ENCODE peak calls at places on chromosomes 13 and 19, in six cellular contexts. One of them, this sample, is unnamed.
A peak's percentile ranks its signal among the peaks of the same experiment; 100 is the strongest.

GRCh38 chr19:1616396-1616795 is 11.1 kb upstream of the UQCR11 start:
- DNase-seq in neuronal stem cell: no peak
- DNase-seq in left ventricle myocardium inferior: no peak
- DNase-seq in Peyer's patch: no peak
- DNase-seq in thoracic aorta: no peak
- DNase-seq in heart left ventricle: no peak
- DNase-seq in this sample: no peak

GRCh38 chr13:71290963-71291937 is 575.8 kb downstream of the DACH1 start:
- DNase-seq in neuronal stem cell: no peak
- DNase-seq in left ventricle myocardium inferior: no peak
- DNase-seq in Peyer's patch: no peak
- DNase-seq in thoracic aorta: no peak
- DNase-seq in heart left ventricle: peak; percentile 52
- DNase-seq in this sample: no peak

GRCh38 chr19:8988204-8988603 is 22.0 kb downstream of the MUC16 start:
- DNase-seq in neuronal stem cell: no peak
- DNase-seq in left ventricle myocardium inferior: no peak
- DNase-seq in Peyer's patch: no peak
- DNase-seq in thoracic aorta: no peak
- DNase-seq in heart left ventricle: no peak
- DNase-seq in this sample: peak; percentile 14

GRCh38 chr19:34171539-34171876 is 796 bp upstream of the LSM14A start:
- DNase-seq in neuronal stem cell: no peak
- DNase-seq in left ventricle myocardium inferior: no peak
- DNase-seq in Peyer's patch: no peak
- DNase-seq in thoracic aorta: no peak
- DNase-seq in heart left ventricle: no peak
- DNase-seq in this sample: no peak

GRCh38 chr19:51019544-51019925 is at the start of gene KLK10:
- DNase-seq in neuronal stem cell: no peak
- DNase-seq in left ventricle myocardium inferior: no peak
- DNase-seq in Peyer's patch: no peak
- DNase-seq in thoracic aorta: no peak
- DNase-seq in heart left ventricle: no peak
- DNase-seq in this sample: no peak

GRCh38 chr19:39858541-39858940 is 12.4 kb upstream of the FBL start:
- DNase-seq in neuronal stem cell: no peak
- DNase-seq in left ventricle myocardium inferior: peak; percentile 64
- DNase-seq in Peyer's patch: no peak
- DNase-seq in thoracic aorta: no peak
- DNase-seq in heart left ventricle: no peak
- DNase-seq in this sample: no peak

GRCh38 chr19:11256189-11256588 is 6.1 kb downstream of the DOCK6 start:
- DNase-seq in neuronal stem cell: no peak
- DNase-seq in left ventricle myocardium inferior: peak; percentile 71
- DNase-seq in Peyer's patch: no peak
- DNase-seq in thoracic aorta: no peak
- DNase-seq in heart left ventricle: peak; percentile 80
- DNase-seq in this sample: no peak

GRCh38 chr19:43300206-43300605 is 30.9 kb upstream of the PSG9 start:
- DNase-seq in neuronal stem cell: no peak
- DNase-seq in left ventricle myocardium inferior: no peak
- DNase-seq in Peyer's patch: no peak
- DNase-seq in thoracic aorta: no peak
- DNase-seq in heart left ventricle: no peak
- DNase-seq in this sample: no peak

GRCh38 chr19:2308114-2308556 is at the start of gene LINGO3:
- DNase-seq in neuronal stem cell: no peak
- DNase-seq in left ventricle myocardium inferior: no peak
- DNase-seq in Peyer's patch: no peak
- DNase-seq in thoracic aorta: no peak
- DNase-seq in heart left ventricle: no peak
- DNase-seq in this sample: no peak

GRCh38 chr13:97130201-97130600 is 91.9 kb upstream of the MBNL2 start:
- DNase-seq in neuronal stem cell: no peak
- DNase-seq in left ventricle myocardium inferior: no peak
- DNase-seq in Peyer's patch: no peak
- DNase-seq in thoracic aorta: no peak
- DNase-seq in heart left ventricle: no peak
- DNase-seq in this sample: no peak

GRCh38 chr19:15129856-15130580 is 22.8 kb downstream of the SYDE1 start:
- DNase-seq in neuronal stem cell: no peak
- DNase-seq in left ventricle myocardium inferior: no peak
- DNase-seq in Peyer's patch: no peak
- DNase-seq in thoracic aorta: no peak
- DNase-seq in heart left ventricle: no peak
- DNase-seq in this sample: no peak

GRCh38 chr19:18230941-18231734 is 4.9 kb upstream of the PDE4C start:
- DNase-seq in neuronal stem cell: no peak
- DNase-seq in left ventricle myocardium inferior: no peak
- DNase-seq in Peyer's patch: no peak
- DNase-seq in thoracic aorta: no peak
- DNase-seq in heart left ventricle: no peak
- DNase-seq in this sample: no peak

GRCh38 chr13:32211788-32212187 is 103.4 kb downstream of the ZAR1L start:
- DNase-seq in neuronal stem cell: no peak
- DNase-seq in left ventricle myocardium inferior: no peak
- DNase-seq in Peyer's patch: no peak
- DNase-seq in thoracic aorta: no peak
- DNase-seq in heart left ventricle: peak; percentile 31
- DNase-seq in this sample: no peak

GRCh38 chr19:16026756-16027155 is 49.5 kb upstream of the TPM4 start:
- DNase-seq in neuronal stem cell: no peak
- DNase-seq in left ventricle myocardium inferior: no peak
- DNase-seq in Peyer's patch: no peak
- DNase-seq in thoracic aorta: no peak
- DNase-seq in heart left ventricle: no peak
- DNase-seq in this sample: no peak

GRCh38 chr19:4352701-4353121 is 9.3 kb downstream of the MPND start:
- DNase-seq in neuronal stem cell: peak; percentile 72
- DNase-seq in left ventricle myocardium inferior: no peak
- DNase-seq in Peyer's patch: peak; percentile 54
- DNase-seq in thoracic aorta: no peak
- DNase-seq in heart left ventricle: no peak
- DNase-seq in this sample: peak; percentile 61

GRCh38 chr13:112735791-112736190 is 46.0 kb downstream of the ATP11A start:
- DNase-seq in neuronal stem cell: no peak
- DNase-seq in left ventricle myocardium inferior: no peak
- DNase-seq in Peyer's patch: peak; percentile 34
- DNase-seq in thoracic aorta: no peak
- DNase-seq in heart left ventricle: no peak
- DNase-seq in this sample: no peak
- H3K27ac ChIP-seq in neuronal stem cell: no peak overlapping the region
- H3K27ac ChIP-seq in left ventricle myocardium inferior: peak overlapping the region; percentile 65
- H3K27ac ChIP-seq in Peyer's patch: no peak overlapping the region
- H3K27ac ChIP-seq in thoracic aorta: no peak overlapping the region
- H3K27ac ChIP-seq in heart left ventricle: no peak overlapping the region
- H3K27ac ChIP-seq in this sample: no peak overlapping the region

GRCh38 chr13:99433543-99434075 is 67.7 kb upstream of the TM9SF2 start:
- DNase-seq in neuronal stem cell: no peak
- DNase-seq in left ventricle myocardium inferior: no peak
- DNase-seq in Peyer's patch: no peak
- DNase-seq in thoracic aorta: no peak
- DNase-seq in heart left ventricle: no peak
- DNase-seq in this sample: peak; percentile 9
- H3K4me3 ChIP-seq in neuronal stem cell: no peak overlapping the region
- H3K4me3 ChIP-seq in left ventricle myocardium inferior: no peak overlapping the region
- H3K4me3 ChIP-seq in Peyer's patch: no peak overlapping the region
- H3K4me3 ChIP-seq in thoracic aorta: no peak overlapping the region
- H3K4me3 ChIP-seq in heart left ventricle: no peak overlapping the region
- H3K4me3 ChIP-seq in this sample: no peak overlapping the region

GRCh38 chr13:99605417-99606321 is 104.4 kb downstream of the TM9SF2 start:
- DNase-seq in neuronal stem cell: peak; percentile 32
- DNase-seq in left ventricle myocardium inferior: peak; percentile 38
- DNase-seq in Peyer's patch: peak; percentile 77
- DNase-seq in thoracic aorta: no peak
- DNase-seq in heart left ventricle: peak; percentile 35
- DNase-seq in this sample: peak; percentile 73
- H3K27ac ChIP-seq in neuronal stem cell: no peak overlapping the region
- H3K27ac ChIP-seq in left ventricle myocardium inferior: peak overlapping the region; percentile 91
- H3K27ac ChIP-seq in Peyer's patch: peak overlapping the region; percentile 91
- H3K27ac ChIP-seq in thoracic aorta: peak overlapping the region; percentile 86
- H3K27ac ChIP-seq in heart left ventricle: peak overlapping the region; percentile 74
- H3K27ac ChIP-seq in this sample: peak overlapping the region; percentile 0

DNA sequence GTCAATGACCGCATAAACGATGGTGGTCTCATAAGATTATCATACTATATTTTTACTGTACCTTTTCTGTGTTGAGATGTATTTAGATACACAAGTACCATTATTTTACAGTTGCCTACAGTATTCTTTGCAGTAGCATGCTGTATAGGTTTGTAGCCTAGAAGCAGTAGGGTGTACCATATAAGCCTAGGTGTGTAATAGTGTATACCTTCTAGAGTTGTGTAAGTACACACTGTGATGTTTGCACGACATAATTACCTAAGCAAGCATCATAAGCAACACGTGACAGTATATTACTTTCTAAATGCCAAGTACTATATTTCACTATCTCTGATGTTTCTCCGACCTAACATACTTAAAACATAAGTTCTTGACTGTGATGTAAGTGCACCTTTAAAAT is 2.7 kb downstream of the LPAR6 start:
- DNase-seq in neuronal stem cell: no peak
- DNase-seq in left ventricle myocardium inferior: no peak
- DNase-seq in Peyer's patch: no peak
- DNase-seq in thoracic aorta: no peak
- DNase-seq in heart left ventricle: no peak
- DNase-seq in this sample: no peak
- H3K4me3 ChIP-seq in neuronal stem cell: peak overlapping the region; percentile 61
- H3K4me3 ChIP-seq in left ventricle myocardium inferior: peak overlapping the region; percentile 66
- H3K4me3 ChIP-seq in Peyer's patch: no peak overlapping the region
- H3K4me3 ChIP-seq in thoracic aorta: peak overlapping the region; percentile 71
- H3K4me3 ChIP-seq in heart left ventricle: peak overlapping the region; percentile 51
- H3K4me3 ChIP-seq in this sample: no peak overlapping the region

DNA sequence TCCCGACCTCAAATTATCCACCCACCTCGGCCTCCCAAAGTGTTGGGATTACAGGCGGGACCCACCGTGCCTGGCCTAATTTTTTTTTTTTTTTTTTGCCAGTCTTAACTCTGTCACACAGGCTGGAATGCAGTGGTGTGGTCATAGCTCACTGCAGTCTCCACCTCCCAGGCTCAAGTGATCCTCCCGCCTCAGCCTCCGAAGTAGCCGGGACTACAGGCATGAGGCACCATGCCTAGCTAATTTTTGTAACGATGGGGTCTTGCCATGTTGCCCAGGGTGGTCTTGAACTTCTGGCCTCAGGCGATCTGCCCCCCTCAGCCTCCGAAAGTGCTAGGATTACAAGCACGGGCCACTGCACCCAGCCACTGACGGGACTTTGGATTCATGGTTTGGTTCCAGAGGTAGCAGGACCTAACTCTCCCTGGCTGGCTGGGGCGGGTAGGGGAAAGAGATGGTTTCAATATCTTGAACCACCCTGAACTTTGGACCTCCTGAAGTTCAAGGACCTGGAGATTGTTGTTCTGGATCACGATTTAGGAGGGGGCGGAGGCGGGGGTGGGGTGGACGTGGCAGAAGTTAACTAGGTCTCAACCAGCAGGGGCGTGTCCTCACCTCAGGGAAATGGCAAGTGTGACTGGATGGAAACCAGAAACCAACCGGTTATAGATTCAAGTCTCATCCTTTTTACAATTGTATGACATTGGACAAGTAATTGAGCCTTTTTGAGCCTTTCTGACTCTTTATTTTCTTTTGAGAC is 40.8 kb downstream of the IER2 start:
- DNase-seq in neuronal stem cell: no peak
- DNase-seq in left ventricle myocardium inferior: no peak
- DNase-seq in Peyer's patch: peak; percentile 89
- DNase-seq in thoracic aorta: no peak
- DNase-seq in heart left ventricle: no peak
- DNase-seq in this sample: no peak
- H3K27ac ChIP-seq in neuronal stem cell: no peak overlapping the region
- H3K27ac ChIP-seq in left ventricle myocardium inferior: no peak overlapping the region
- H3K27ac ChIP-seq in Peyer's patch: peak overlapping the region; percentile 46
- H3K27ac ChIP-seq in thoracic aorta: no peak overlapping the region
- H3K27ac ChIP-seq in heart left ventricle: no peak overlapping the region
- H3K27ac ChIP-seq in this sample: no peak overlapping the region

DNA sequence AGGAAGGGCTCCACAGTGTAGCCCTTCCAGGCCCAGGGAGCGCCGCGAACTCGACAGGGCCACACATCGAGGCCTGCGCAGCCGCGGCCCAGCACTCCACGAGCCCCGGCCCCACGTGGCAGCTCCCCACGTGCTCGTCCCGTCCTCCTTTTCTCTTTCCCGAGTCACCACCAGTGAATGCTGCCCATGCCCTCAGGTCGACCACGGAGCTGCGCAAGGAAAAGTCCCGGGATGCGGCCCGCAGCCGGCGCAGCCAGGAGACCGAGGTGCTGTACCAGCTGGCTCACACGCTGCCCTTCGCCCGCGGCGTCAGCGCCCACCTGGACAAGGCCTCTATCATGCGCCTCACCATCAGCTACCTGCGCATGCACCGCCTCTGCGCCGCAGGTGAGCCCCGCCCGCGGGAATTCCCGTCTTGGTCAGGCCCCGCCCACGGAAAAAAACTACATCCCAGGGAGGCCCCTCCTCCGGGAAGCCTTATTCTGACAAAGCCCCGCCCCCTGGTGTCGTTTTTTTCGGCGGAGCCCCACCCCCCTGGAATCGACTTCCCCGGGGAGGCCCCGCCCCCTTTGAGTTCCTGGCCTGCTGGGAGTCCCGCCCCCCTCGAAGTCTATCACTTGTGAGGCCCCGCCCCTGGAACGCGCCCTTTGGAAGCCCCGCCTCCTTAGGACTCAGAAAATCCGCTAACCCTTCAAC is 7.0 kb downstream of the HIF3A start:
- DNase-seq in neuronal stem cell: peak; percentile 76
- DNase-seq in left ventricle myocardium inferior: peak; percentile 63
- DNase-seq in Peyer's patch: peak; percentile 94
- DNase-seq in thoracic aorta: no peak
- DNase-seq in heart left ventricle: peak; percentile 80
- DNase-seq in this sample: peak; percentile 21
- H3K4me3 ChIP-seq in neuronal stem cell: no peak overlapping the region
- H3K4me3 ChIP-seq in left ventricle myocardium inferior: peak overlapping the region; percentile 4
- H3K4me3 ChIP-seq in Peyer's patch: no peak overlapping the region
- H3K4me3 ChIP-seq in thoracic aorta: no peak overlapping the region
- H3K4me3 ChIP-seq in heart left ventricle: no peak overlapping the region
- H3K4me3 ChIP-seq in this sample: no peak overlapping the region

This sample was measured in WERI-Rb-1.